ENCODE peak calls at places on chromosomes 5 and 9, in seven cellular contexts. V is cardiac muscle cell; R is GM23248; X is ovary; G is CD8-positive, alpha-beta memory T cell; P is psoas muscle; J is CD4-positive, alpha-beta memory T cell. I is an unnamed sample.

GRCh38 chr9:116020801-116021200 is 132.8 kb upstream of the PAPPA start:
- DNase-seq in V (no peak), R (no peak), X (no peak), G (no peak), P (no peak), J (no peak), I (no peak)

GRCh38 chr5:150740992-150741391 is 17.8 kb downstream of the DCTN4 start:
- DNase-seq in V (no peak), R (no peak), X (no peak), G (no peak), P (no peak), J (no peak), I (no peak)

GRCh38 chr5:58188287-58188651 is 271.6 kb downstream of the PLK2 start:
- DNase-seq in V (peak; percentile 1), R (peak; percentile 66), X (no peak), G (no peak), P (no peak), J (no peak), I (no peak)

GRCh38 chr9:87267701-87268100 is 230.0 kb upstream of the DAPK1 start:
- DNase-seq in V (no peak), R (peak; percentile 91), X (no peak), G (no peak), P (peak; percentile 67), J (no peak), I (peak; percentile 52)

GRCh38 chr5:7398596-7399260 is 2.8 kb downstream of the ADCY2 start:
- DNase-seq in V (no peak), R (no peak), X (no peak), G (no peak), P (no peak), J (no peak), I (no peak)

GRCh38 chr9:71761938-71762353 is 6.4 kb downstream of the CEMIP2 start:
- DNase-seq in V (no peak), R (no peak), X (no peak), G (no peak), P (no peak), J (no peak), I (no peak)

GRCh38 chr9:115883467-115884329 is 269.9 kb upstream of the PAPPA start:
- DNase-seq in V (peak; percentile 47), R (peak; percentile 69), X (no peak), G (no peak), P (no peak), J (no peak), I (peak; percentile 13)

GRCh38 chr9:83062653-83063527 is at the start of gene RASEF:
- DNase-seq in V (peak; percentile 48), R (peak; percentile 59), X (no peak), G (no peak), P (no peak), J (no peak), I (peak; percentile 22)

GRCh38 chr9:6827370-6827949 is 69.7 kb downstream of the KDM4C start:
- DNase-seq in V (peak; percentile 71), R (peak; percentile 57), X (no peak), G (peak; percentile 28), P (no peak), J (peak; percentile 32), I (no peak)

GRCh38 chr5:108345541-108346171 is 36.2 kb downstream of the FBXL17 start:
- DNase-seq in V (peak; percentile 51), R (peak; percentile 63), X (no peak), G (peak; percentile 35), P (no peak), J (peak; percentile 36), I (no peak)

GRCh38 chr9:134130503-134131375 is 5.1 kb upstream of the WDR5 start:
- DNase-seq in V (peak; percentile 10), R (peak; percentile 35), X (peak; percentile 73), G (no peak), P (peak; percentile 55), J (no peak), I (peak; percentile 71)

GRCh38 chr9:2821855-2822254 is 22.0 kb downstream of the PUM3 start:
- DNase-seq in V (no peak), R (no peak), X (no peak), G (no peak), P (no peak), J (no peak), I (no peak)

GRCh38 chr9:122121931-122122330 is 28.8 kb upstream of the TTLL11 start:
- DNase-seq in V (no peak), R (no peak), X (no peak), G (no peak), P (no peak), J (no peak), I (no peak)

GRCh38 chr5:158286827-158287226 is 427.9 kb upstream of the CLINT1 start:
- DNase-seq in V (no peak), R (no peak), X (no peak), G (no peak), P (no peak), J (no peak), I (no peak)

GRCh38 chr9:121718063-121718462 is 66.6 kb downstream of the DAB2IP start:
- DNase-seq in V (peak; percentile 34), R (peak; percentile 86), X (peak; percentile 73), G (no peak), P (no peak), J (no peak), I (peak; percentile 60)

GRCh38 chr9:93648181-93648580 is 71.8 kb downstream of the PHF2 start:
- DNase-seq in V (no peak), R (no peak), X (no peak), G (no peak), P (no peak), J (no peak), I (no peak)

GRCh38 chr5:107477492-107477891 is 193.2 kb downstream of the EFNA5 start:
- DNase-seq in V (no peak), R (no peak), X (no peak), G (no peak), P (no peak), J (no peak), I (no peak)

GRCh38 chr5:112886975-112887374 is 25.9 kb downstream of the SRP19 start:
- DNase-seq in V (no peak), R (no peak), X (no peak), G (no peak), P (no peak), J (peak; percentile 24), I (no peak)

GRCh38 chr9:77384406-77384805 is 207.1 kb downstream of the VPS13A start:
- DNase-seq in V (no peak), R (peak; percentile 58), X (no peak), G (no peak), P (no peak), J (no peak), I (no peak)

GRCh38 chr5:140153255-140153654 is 21.7 kb upstream of the CYSTM1 start:
- DNase-seq in V (no peak), R (no peak), X (no peak), G (no peak), P (no peak), J (no peak), I (peak; percentile 32)

GRCh38 chr5:56900395-56900794 is 9.0 kb upstream of the SETD9 start:
- DNase-seq in V (no peak), R (peak; percentile 63), X (no peak), G (no peak), P (no peak), J (no peak), I (no peak)

GRCh38 chr5:77987331-77987730 is 211.2 kb upstream of the TBCA start:
- DNase-seq in V (no peak), R (no peak), X (no peak), G (no peak), P (no peak), J (no peak), I (no peak)

GRCh38 chr5:180820788-180821321 is 18.2 kb upstream of the MGAT1 start:
- DNase-seq in V (no peak), R (no peak), X (no peak), G (no peak), P (no peak), J (no peak), I (no peak)
- H3K27ac ChIP-seq in V (no peak overlapping the region), R (no peak overlapping the region), X (peak overlapping the region; percentile 82), G (no peak overlapping the region), P (peak overlapping the region; percentile 65), J (no peak overlapping the region), I (peak overlapping the region; percentile 89)

GRCh38 chr5:138229387-138229786 is 16.3 kb upstream of the CDC23 start:
- DNase-seq in V (no peak), R (no peak), X (no peak), G (no peak), P (no peak), J (no peak), I (no peak)

GRCh38 chr5:138230261-138230660 is 17.1 kb upstream of the CDC23 start:
- DNase-seq in V (no peak), R (peak; percentile 73), X (no peak), G (no peak), P (no peak), J (no peak), I (peak; percentile 56)

GRCh38 chr5:138234651-138235050 is 21.5 kb upstream of the CDC23 start:
- DNase-seq in V (no peak), R (no peak), X (no peak), G (no peak), P (no peak), J (no peak), I (no peak)

GRCh38 chr5:138233280-138233679 is 20.2 kb upstream of the CDC23 start:
- DNase-seq in V (no peak), R (no peak), X (no peak), G (no peak), P (no peak), J (no peak), I (no peak)

GRCh38 chr5:138230981-138231589 is 18.0 kb upstream of the CDC23 start:
- DNase-seq in V (peak; percentile 12), R (peak; percentile 59), X (no peak), G (no peak), P (no peak), J (no peak), I (no peak)
- H3K27ac ChIP-seq in V (no peak overlapping the region), R (no peak overlapping the region), X (no peak overlapping the region), G (no peak overlapping the region), P (no peak overlapping the region), J (no peak overlapping the region), I (peak overlapping the region; percentile 16)

GRCh38 chr5:93964421-93964820 is 223.0 kb upstream of the POU5F2 start:
- DNase-seq in V (no peak), R (no peak), X (no peak), G (no peak), P (no peak), J (no peak), I (no peak)
- H3K27ac ChIP-seq in V (no peak overlapping the region), R (no peak overlapping the region), X (no peak overlapping the region), G (no peak overlapping the region), P (no peak overlapping the region), J (no peak overlapping the region), I (no peak overlapping the region)

GRCh38 chr5:168411871-168412270 is 74.4 kb upstream of the RARS1 start:
- DNase-seq in V (no peak), R (no peak), X (no peak), G (no peak), P (no peak), J (no peak), I (no peak)

GRCh38 chr5:168407222-168407621 is 79.0 kb upstream of the RARS1 start:
- DNase-seq in V (no peak), R (no peak), X (no peak), G (no peak), P (no peak), J (no peak), I (no peak)

GRCh38 chr5:168408561-168409321 is 77.5 kb upstream of the RARS1 start:
- DNase-seq in V (no peak), R (no peak), X (no peak), G (no peak), P (no peak), J (no peak), I (no peak)

GRCh38 chr5:168413062-168413461 is 73.2 kb upstream of the RARS1 start:
- DNase-seq in V (no peak), R (no peak), X (no peak), G (no peak), P (no peak), J (no peak), I (no peak)

GRCh38 chr5:168409601-168410458 is 76.4 kb upstream of the RARS1 start:
- DNase-seq in V (peak; percentile 24), R (peak; percentile 71), X (no peak), G (no peak), P (no peak), J (peak; percentile 29), I (no peak)
- H3K27ac ChIP-seq in V (peak overlapping the region; percentile 48), R (peak overlapping the region; percentile 8), X (no peak overlapping the region), G (no peak overlapping the region), P (no peak overlapping the region), J (peak overlapping the region; percentile 3), I (no peak overlapping the region)